ENCODE peak calls at places on chromosomes 7 and 10, in nine cellular contexts. T, U, C, F, D, L, M, W and Y are unnamed samples.

GRCh38 chr7:106012935-106013439 is 49.9 kb downstream of the CDHR3 start:
- DNase-seq in T (no peak), U (no peak), C (no peak), F (peak; percentile 49), D (no peak), L (no peak), M (no peak), W (peak; percentile 93), Y (no peak)

GRCh38 chr10:52780391-52781155 is 8.0 kb upstream of the MBL2 start:
- DNase-seq in T (no peak), U (no peak), C (no peak), F (no peak), D (no peak), L (no peak), M (no peak), W (no peak), Y (no peak)

GRCh38 chr10:62112325-62112724 is 156.3 kb downstream of the RTKN2 start:
- DNase-seq in T (no peak), U (no peak), C (no peak), F (no peak), D (no peak), L (no peak), M (peak; percentile 98), W (no peak), Y (no peak)

GRCh38 chr7:25386311-25386744 is 158.0 kb upstream of the NPVF start:
- DNase-seq in T (no peak), U (no peak), C (no peak), F (no peak), D (no peak), L (no peak), M (no peak), W (no peak), Y (no peak)

GRCh38 chr7:8284606-8285005 is 22.6 kb upstream of the ICA1 start:
- DNase-seq in T (no peak), U (no peak), C (peak; percentile 41), F (no peak), D (peak; percentile 17), L (no peak), M (no peak), W (no peak), Y (no peak)

GRCh38 chr7:42128703-42129102 is 108.3 kb downstream of the GLI3 start:
- DNase-seq in T (no peak), U (no peak), C (peak; percentile 33), F (no peak), D (no peak), L (no peak), M (no peak), W (no peak), Y (no peak)

GRCh38 chr7:142785841-142786250 is 15.1 kb downstream of the PRSS2 start:
- DNase-seq in T (no peak), U (no peak), C (no peak), F (no peak), D (no peak), L (no peak), M (no peak), W (no peak), Y (no peak)

GRCh38 chr10:80612261-80612660 is 74.6 kb downstream of the SH2D4B start:
- DNase-seq in T (no peak), U (no peak), C (peak; percentile 26), F (no peak), D (no peak), L (peak; percentile 67), M (no peak), W (no peak), Y (no peak)

GRCh38 chr10:17412323-17412722 is 42.1 kb downstream of the ST8SIA6 start:
- DNase-seq in T (no peak), U (no peak), C (peak; percentile 36), F (no peak), D (no peak), L (no peak), M (no peak), W (no peak), Y (no peak)

GRCh38 chr7:25192043-25192442 is 36.2 kb downstream of the NPVF start:
- DNase-seq in T (no peak), U (no peak), C (no peak), F (no peak), D (no peak), L (no peak), M (no peak), W (no peak), Y (no peak)

GRCh38 chr10:47076949-47077348 is 165.7 kb downstream of the PTPN20 start:
- DNase-seq in T (no peak), U (no peak), C (no peak), F (no peak), D (no peak), L (no peak), M (no peak), W (peak; percentile 45), Y (no peak)

DNA sequence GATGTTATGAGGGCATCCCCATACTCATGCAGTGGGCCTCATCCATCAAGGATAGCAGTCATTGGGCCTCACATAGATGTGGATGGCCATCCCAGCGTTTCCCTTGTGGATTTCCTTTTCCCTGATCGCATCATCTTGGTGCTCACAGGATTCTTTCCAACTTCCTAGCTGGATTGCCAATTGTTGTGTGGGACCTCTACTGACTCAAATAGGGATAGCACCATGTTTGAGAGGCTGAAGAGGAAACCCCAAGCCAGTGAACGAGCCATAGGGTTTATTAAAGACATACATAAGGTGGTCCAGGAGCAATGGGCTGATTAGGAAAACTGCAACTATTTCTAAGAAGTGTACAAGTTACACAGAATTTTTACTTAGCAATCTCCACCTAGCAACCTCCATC is 21.8 kb downstream of the ASZ1 start:
- DNase-seq in T (no peak), U (no peak), C (no peak), F (no peak), D (no peak), L (no peak), M (no peak), W (no peak), Y (no peak)
- TF ChIP-seq CTCF in T (no peak), U (no peak), C (no peak), F (no peak), D (no peak), L (no peak), M (no peak), W (peak; percentile 2), Y (no peak)

GRCh38 chr10:79316671-79317431 is 30.4 kb upstream of the PPIF start:
- DNase-seq in T (peak; percentile 70), U (no peak), C (no peak), F (no peak), D (no peak), L (no peak), M (no peak), W (peak; percentile 29), Y (peak; percentile 71)
- TF ChIP-seq CTCF in T (no peak), U (no peak), C (no peak), F (no peak), D (peak; percentile 13), L (no peak), M (no peak), W (no peak), Y (no peak)

GRCh38 chr7:64180989-64181388 is 26.0 kb upstream of the ZNF735 start:
- DNase-seq in T (no peak), U (no peak), C (peak; percentile 2), F (no peak), D (peak; percentile 11), L (no peak), M (no peak), W (no peak), Y (no peak)
- TF ChIP-seq CTCF in T (no peak), U (peak; percentile 32), C (peak; percentile 11), F (no peak), D (peak; percentile 37), L (no peak), M (peak; percentile 46), W (peak; percentile 11), Y (no peak)

GRCh38 chr7:79740076-79740475 is 286.6 kb upstream of the MAGI2 start:
- DNase-seq in T (no peak), U (no peak), C (no peak), F (no peak), D (no peak), L (no peak), M (no peak), W (no peak), Y (no peak)

GRCh38 chr7:79736418-79736817 is 283.0 kb upstream of the MAGI2 start:
- DNase-seq in T (no peak), U (no peak), C (no peak), F (no peak), D (no peak), L (no peak), M (no peak), W (no peak), Y (no peak)

GRCh38 chr7:79741684-79742083 is 288.2 kb upstream of the MAGI2 start:
- DNase-seq in T (no peak), U (no peak), C (no peak), F (no peak), D (no peak), L (no peak), M (no peak), W (no peak), Y (no peak)
- TF ChIP-seq CTCF in T (no peak), U (no peak), C (peak; percentile 5), F (no peak), D (peak; percentile 65), L (no peak), M (peak; percentile 66), W (peak; percentile 36), Y (no peak)

GRCh38 chr7:124295289-124295688 is 262.4 kb upstream of the TMEM229A start:
- DNase-seq in T (no peak), U (no peak), C (no peak), F (no peak), D (no peak), L (no peak), M (no peak), W (no peak), Y (no peak)
- TF ChIP-seq CTCF in T (no peak), U (no peak), C (no peak), F (no peak), D (no peak), L (no peak), M (no peak), W (no peak), Y (no peak)

GRCh38 chr10:57716884-57717283 is 550.8 kb downstream of the IPMK start:
- DNase-seq in T (no peak), U (no peak), C (peak; percentile 53), F (no peak), D (no peak), L (no peak), M (no peak), W (peak; percentile 32), Y (no peak)
- TF ChIP-seq CTCF in T (no peak), U (peak; percentile 15), C (peak; percentile 42), F (peak; percentile 28), D (peak; percentile 40), L (no peak), M (peak; percentile 63), W (peak; percentile 51), Y (no peak)

DNA sequence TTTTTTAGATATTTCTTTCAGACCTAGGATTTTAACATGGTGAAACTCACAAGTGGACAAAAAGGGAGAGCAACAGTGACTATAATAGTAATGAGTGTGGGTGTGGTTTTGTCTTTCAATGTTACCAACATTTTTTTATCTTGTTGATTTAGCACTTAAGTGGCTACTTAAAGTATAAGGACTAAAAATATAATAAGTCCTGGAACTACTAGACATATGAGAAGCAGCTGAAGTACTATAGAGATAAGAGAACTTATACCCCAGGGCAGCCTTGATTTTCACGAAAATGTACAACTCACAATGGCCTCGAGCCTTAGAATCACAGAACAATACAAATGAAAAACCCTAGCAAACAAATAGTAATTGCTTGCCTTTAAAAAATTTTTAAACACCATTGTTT is 1151.8 kb downstream of the TYW1 start:
- DNase-seq in T (no peak), U (no peak), C (no peak), F (no peak), D (no peak), L (no peak), M (no peak), W (no peak), Y (no peak)
- TF ChIP-seq CTCF in T (no peak), U (no peak), C (no peak), F (no peak), D (no peak), L (no peak), M (no peak), W (no peak), Y (no peak)